ENCODE peak calls at places on chromosomes 4 and X, in eight cellular contexts. X, G, J, V, I, O, T and D are unnamed samples.

GRCh38 chrX:107324493-107325310 is 118.3 kb downstream of the DNAAF6 start:
- DNase-seq in I (no peak), X (no peak), J (peak; percentile 73), V (no peak), T (peak; percentile 22), G (peak; percentile 4), O (no peak), D (no peak)

GRCh38 chr4:38605794-38606586 is 58.0 kb upstream of the KLF3 start:
- DNase-seq in V (no peak), G (no peak), I (no peak), X (peak; percentile 26), T (peak; percentile 58), J (no peak), O (no peak), D (no peak)

GRCh38 chr4:3253808-3254207 is 4.8 kb downstream of the MSANTD1 start:
- DNase-seq in V (peak; percentile 25), I (no peak), T (no peak), J (peak; percentile 59), G (no peak), O (no peak), X (peak; percentile 3), D (no peak)

GRCh38 chr4:165929662-165930061 is 56.6 kb downstream of the TLL1 start:
- DNase-seq in T (no peak), X (no peak), J (no peak), V (no peak), I (no peak), G (no peak), O (no peak), D (no peak)

GRCh38 chrX:2502668-2503519 is 2.1 kb upstream of the DHRSX start:
- DNase-seq in O (no peak), V (no peak), G (peak; percentile 18), X (peak; percentile 37), T (peak; percentile 34), J (no peak), I (peak; percentile 65), D (no peak)

GRCh38 chr4:106058919-106059318 is 163.6 kb downstream of the NPNT start:
- DNase-seq in V (no peak), G (peak; percentile 31), I (no peak), X (no peak), J (no peak), T (no peak), O (no peak), D (no peak)

GRCh38 chr4:3369781-3370660 is 71.7 kb upstream of the HGFAC start:
- DNase-seq in G (peak; percentile 94), V (no peak), J (no peak), O (no peak), I (peak; percentile 95), T (no peak), X (no peak), D (no peak)

GRCh38 chr4:139028191-139028661 is 12.6 kb downstream of the NOCT start:
- DNase-seq in I (no peak), V (no peak), G (no peak), J (no peak), O (peak; percentile 25), X (no peak), T (no peak), D (no peak)

GRCh38 chr4:144750348-144750747 is 104.4 kb downstream of the HHIP start:
- DNase-seq in G (no peak), J (no peak), T (no peak), I (no peak), V (no peak), O (no peak), X (no peak), D (no peak)

GRCh38 chrX:130694983-130695382 is 208.0 kb downstream of the ENOX2 start:
- DNase-seq in O (no peak), I (no peak), J (no peak), V (no peak), G (no peak), T (no peak), X (no peak), D (no peak)

GRCh38 chr4:75671802-75672421 is 1.3 kb downstream of the G3BP2 start:
- DNase-seq in O (no peak), I (no peak), J (no peak), V (no peak), X (no peak), G (no peak), T (no peak), D (no peak)

GRCh38 chr4:160180206-160180605 is 1077.3 kb downstream of the RAPGEF2 start:
- DNase-seq in X (no peak), J (no peak), I (peak; percentile 5), V (no peak), O (no peak), T (no peak), G (no peak), D (no peak)

GRCh38 chr4:160175064-160175643 is 1072.3 kb downstream of the RAPGEF2 start:
- DNase-seq in J (peak; percentile 36), I (no peak), T (no peak), X (no peak), O (no peak), G (no peak), V (no peak), D (no peak)
- TF ChIP-seq CTCF in J (no peak), I (no peak), T (no peak), X (peak; percentile 8), O (peak; percentile 8), G (no peak), V (no peak), D (no peak)

GRCh38 chr4:7238300-7238960 is 46.1 kb downstream of the SORCS2 start:
- DNase-seq in O (peak; percentile 45), V (no peak), I (no peak), J (peak; percentile 59), X (no peak), G (no peak), T (no peak), D (no peak)
- TF ChIP-seq CTCF in O (peak; percentile 59), V (no peak), I (peak; percentile 40), J (no peak), X (no peak), G (peak; percentile 2), T (no peak), D (no peak)

GRCh38 chrX:259692-260355 is 21.4 kb upstream of the PLCXD1 start:
- DNase-seq in O (no peak), I (no peak), G (no peak), J (peak; percentile 52), T (peak; percentile 26), V (peak; percentile 45), X (no peak), D (peak; percentile 13)

GRCh38 chrX:261858-262390 is 19.3 kb upstream of the PLCXD1 start:
- DNase-seq in X (no peak), T (peak; percentile 18), O (no peak), I (no peak), G (no peak), V (peak; percentile 40), J (peak; percentile 55), D (peak; percentile 10)

GRCh38 chrX:262391-262909 is 18.7 kb upstream of the PLCXD1 start:
- DNase-seq in X (no peak), T (peak; percentile 17), I (no peak), O (no peak), G (no peak), J (peak; percentile 44), V (peak; percentile 37), D (peak; percentile 13)

GRCh38 chrX:258291-259040 is 22.7 kb upstream of the PLCXD1 start:
- DNase-seq in X (no peak), V (no peak), O (no peak), I (no peak), J (peak; percentile 44), T (peak; percentile 9), G (no peak), D (no peak)

GRCh38 chrX:261167-261857 is 19.9 kb upstream of the PLCXD1 start:
- DNase-seq in O (peak; percentile 63), G (peak; percentile 23), I (no peak), X (no peak), V (peak; percentile 35), T (peak; percentile 15), J (peak; percentile 72), D (peak; percentile 9)
- TF ChIP-seq CTCF in O (no peak), G (no peak), I (no peak), X (no peak), V (no peak), T (no peak), J (no peak), D (no peak)

DNA sequence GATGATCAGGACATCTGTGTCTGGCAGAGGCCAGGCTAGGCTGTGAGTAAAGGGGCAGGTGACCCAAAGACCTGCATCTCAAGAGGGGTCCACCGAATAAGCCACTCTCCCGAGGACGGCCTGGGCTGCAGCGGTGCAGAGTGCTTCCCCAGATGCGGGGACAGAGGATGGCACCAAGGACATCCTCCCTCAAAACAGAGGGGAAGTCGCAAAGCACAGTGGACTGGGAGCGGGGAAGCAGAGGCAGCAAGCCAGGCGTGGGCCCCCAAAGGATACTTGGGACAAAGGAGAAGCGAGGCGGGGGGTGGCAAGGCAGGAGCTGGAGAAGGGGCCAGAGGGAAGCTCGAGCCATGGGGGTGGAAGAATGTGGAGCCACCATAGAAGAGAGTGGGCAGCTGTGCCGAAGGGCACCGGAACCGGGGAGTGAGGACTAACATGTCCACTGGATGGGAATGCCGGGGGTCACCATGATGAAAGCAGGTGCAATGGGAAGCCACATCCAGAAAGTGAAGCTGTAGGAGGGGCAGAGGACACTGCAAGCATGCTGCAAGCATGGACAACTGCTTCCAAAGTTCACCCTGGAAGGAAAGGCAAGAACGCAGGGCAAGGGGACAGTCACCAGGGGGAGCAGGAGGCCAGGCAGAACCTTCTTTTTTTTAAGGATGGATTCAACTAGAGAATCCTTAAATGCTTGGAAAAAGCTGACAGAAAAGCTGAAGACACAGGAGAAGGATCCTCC is 169.6 kb downstream of the AFAP1 start:
- DNase-seq in V (no peak), J (no peak), O (no peak), X (no peak), I (peak; percentile 26), G (peak; percentile 25), T (no peak), D (no peak)
- TF ChIP-seq CTCF in V (no peak), J (peak; percentile 30), O (peak; percentile 67), X (peak; percentile 34), I (peak; percentile 64), G (peak; percentile 48), T (no peak), D (no peak)

GRCh38 chr4:83582289-83582756 is 46.4 kb downstream of the GPAT3 start:
- DNase-seq in V (peak; percentile 75), X (peak; percentile 83), T (peak; percentile 81), J (no peak), G (no peak), O (peak; percentile 35), I (peak; percentile 72), D (peak; percentile 26)
- TF ChIP-seq CTCF in V (no peak), X (no peak), T (no peak), J (peak; percentile 26), G (no peak), O (peak; percentile 36), I (no peak), D (no peak)

DNA sequence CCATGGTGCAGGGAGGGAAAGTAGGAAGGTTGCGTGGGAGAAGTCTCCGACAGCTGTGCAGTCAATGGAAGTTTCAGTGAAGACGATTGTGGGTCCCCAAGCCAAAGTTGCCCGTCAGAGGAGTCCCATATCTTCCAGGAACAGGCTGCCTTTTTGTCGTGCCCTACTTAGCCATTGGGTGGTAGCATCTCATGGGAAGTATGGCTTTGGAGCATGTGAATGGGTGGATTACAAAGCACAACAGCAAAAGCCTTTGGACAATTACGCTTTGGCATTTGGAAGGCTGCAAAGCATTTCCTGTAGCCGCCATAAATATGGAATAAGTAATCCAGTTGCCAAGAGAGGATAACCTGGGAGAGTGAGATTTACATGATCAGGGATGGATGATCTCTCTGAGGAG is 300.7 kb upstream of the BOD1L1 start:
- DNase-seq in V (no peak), O (no peak), I (no peak), G (no peak), X (no peak), J (no peak), T (no peak), D (no peak)
- TF ChIP-seq CTCF in V (no peak), O (no peak), I (no peak), G (no peak), X (no peak), J (no peak), T (no peak), D (no peak)